ENCODE peak calls at places on chromosomes 12 and 14, in four cellular contexts. D is K562, N is GM12892, J is GM12878. B is an unnamed sample.
A peak's percentile ranks its signal among the peaks of the same experiment; 100 is the strongest.

GRCh38 chr12:46005151-46005797 is 14.9 kb upstream of the SCAF11 start:
- DNase-seq in D (no peak), N (no peak), J (no peak), B (no peak)

GRCh38 chr12:114933428-114934160 is 249.6 kb upstream of the TBX3 start:
- DNase-seq in J (no peak), N (no peak), D (no peak), B (no peak)

GRCh38 chr12:113422030-113422900 is at the start of gene SDSL:
- DNase-seq in J (peak; percentile 76), D (peak; percentile 89), N (peak; percentile 50), B (peak; percentile 51)

GRCh38 chr14:59398841-59399240 is 66.3 kb downstream of the GPR135 start:
- DNase-seq in D (peak; percentile 72), J (no peak), N (no peak), B (no peak)

GRCh38 chr14:75715926-75716780 is 55.1 kb downstream of the TTLL5 start:
- DNase-seq in J (no peak), N (no peak), D (no peak), B (no peak)

GRCh38 chr12:1611775-1612174 is 17.3 kb upstream of the WNT5B start:
- DNase-seq in D (no peak), N (no peak), J (no peak), B (no peak)

GRCh38 chr12:1590083-1590979 is 4.0 kb downstream of the FBXL14 start:
- DNase-seq in D (no peak), N (no peak), J (no peak), B (no peak)

GRCh38 chr12:111313833-111314259 is 55.0 kb downstream of the PHETA1 start:
- DNase-seq in J (no peak), D (peak; percentile 75), N (peak; percentile 82), B (peak; percentile 91)

GRCh38 chr12:56358836-56359532 is 923 bp downstream of the STAT2 start:
- DNase-seq in J (no peak), D (peak; percentile 26), N (no peak), B (no peak)

GRCh38 chr12:89345376-89345775 is 6.9 kb downstream of the DUSP6 start:
- DNase-seq in D (no peak), J (no peak), N (no peak), B (no peak)

GRCh38 chr12:89345830-89346740 is 6.2 kb downstream of the DUSP6 start:
- DNase-seq in J (peak; percentile 88), D (peak; percentile 76), N (peak; percentile 41), B (peak; percentile 46)

GRCh38 chr12:89347325-89347829 is 4.9 kb downstream of the DUSP6 start:
- DNase-seq in N (no peak), J (no peak), D (no peak), B (no peak)

GRCh38 chr12:89344862-89345202 is 7.5 kb downstream of the DUSP6 start:
- DNase-seq in N (no peak), D (no peak), J (no peak), B (no peak)

GRCh38 chr12:89346741-89347324 is 5.5 kb downstream of the DUSP6 start:
- DNase-seq in N (no peak), D (no peak), J (no peak), B (no peak)
- TF ChIP-seq POLR2A in N (no peak), D (no peak), J (no peak), B (no peak)

DNA sequence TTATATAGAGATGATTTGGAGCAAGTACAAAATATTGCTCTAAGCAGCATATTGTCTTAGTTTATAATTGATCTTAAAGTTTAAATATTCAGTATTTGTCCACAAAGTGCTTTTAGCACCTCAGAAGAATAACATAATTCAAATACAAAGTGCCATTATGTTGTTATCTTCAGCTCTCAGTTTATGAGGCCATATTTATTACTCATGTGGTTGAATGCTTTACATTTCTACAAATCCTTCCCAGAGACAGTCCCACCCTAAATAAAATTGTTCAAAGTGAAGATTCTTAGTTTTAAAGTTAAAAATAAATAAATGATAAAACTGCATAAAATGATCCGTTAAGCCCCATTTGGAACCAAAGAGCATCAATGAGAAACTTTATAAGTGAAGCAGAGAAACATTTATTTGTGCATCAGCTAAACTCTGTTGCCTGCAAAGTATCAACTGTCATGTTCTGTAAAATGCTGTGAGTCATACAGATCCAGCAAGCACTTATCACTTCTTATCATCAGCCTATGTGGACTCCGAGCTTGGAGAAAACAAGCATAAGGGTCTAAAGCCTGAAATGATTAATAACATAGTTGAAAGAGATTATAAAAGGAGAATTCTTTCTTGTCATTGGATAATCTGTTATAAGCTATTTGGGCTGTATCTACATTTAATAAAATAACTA is 218.9 kb downstream of the ADAMTS20 start:
- DNase-seq in D (no peak), J (no peak), N (no peak), B (no peak)
- TF ChIP-seq TAF1 in D (no peak), J (no peak), N (no peak), B (no peak)

GRCh38 chr14:89040438-89041244 is 216.2 kb downstream of the TTC8 start:
- DNase-seq in D (peak; percentile 66), J (peak; percentile 21), N (peak; percentile 58), B (peak; percentile 55)
- TF ChIP-seq POLR2AphosphoS5 in D (no peak), J (no peak), N (no peak), B (no peak)

GRCh38 chr12:101830391-101831325 is at the start of gene GNPTAB:
- DNase-seq in J (peak; percentile 80), D (peak; percentile 96), N (peak; percentile 82), B (peak; percentile 79)
- TF ChIP-seq POLR2A in J (peak; percentile 84), D (no peak), N (peak; percentile 65), B (no peak)

GRCh38 chr12:41605528-41606295 is 417.6 kb downstream of the PDZRN4 start:
- DNase-seq in N (no peak), J (no peak), D (no peak), B (no peak)

GRCh38 chr12:41606741-41607460 is 418.8 kb downstream of the PDZRN4 start:
- DNase-seq in J (no peak), N (no peak), D (no peak), B (no peak)

GRCh38 chr12:41604830-41605229 is 416.7 kb downstream of the PDZRN4 start:
- DNase-seq in N (no peak), D (no peak), J (no peak), B (no peak)
- TF ChIP-seq TAF1 in N (no peak), D (no peak), J (no peak), B (no peak)

GRCh38 chr12:19575307-19576243 is 136.3 kb downstream of the AEBP2 start:
- DNase-seq in N (no peak), D (peak; percentile 9), J (no peak), B (no peak)
- TF ChIP-seq POLR2AphosphoS5 in N (no peak), D (no peak), J (no peak), B (no peak)

GRCh38 chr12:65953621-65954020 is 129.3 kb downstream of the HMGA2 start:
- DNase-seq in N (no peak), J (no peak), D (no peak), B (no peak)
- TF ChIP-seq POLR2A in N (no peak), J (no peak), D (no peak), B (no peak)

GRCh38 chr14:61610900-61611299 is 84.4 kb upstream of the HIF1A start:
- DNase-seq in D (no peak), N (no peak), J (no peak), B (no peak)

GRCh38 chr14:61609143-61609851 is 86.0 kb upstream of the HIF1A start:
- DNase-seq in D (no peak), J (no peak), N (no peak), B (no peak)

GRCh38 chr14:61607570-61608244 is 87.6 kb upstream of the HIF1A start:
- DNase-seq in N (no peak), J (no peak), D (no peak), B (no peak)

GRCh38 chr14:61609885-61610284 is 85.4 kb upstream of the HIF1A start:
- DNase-seq in N (no peak), D (no peak), J (no peak), B (no peak)

GRCh38 chr14:61608245-61609142 is 86.8 kb upstream of the HIF1A start:
- DNase-seq in N (no peak), J (no peak), D (no peak), B (no peak)
- TF ChIP-seq TAF1 in N (no peak), J (no peak), D (no peak), B (no peak)

GRCh38 chr12:90829044-90829443 is 125.9 kb downstream of the CCER1 start:
- DNase-seq in D (no peak), N (no peak), J (no peak), B (no peak)

GRCh38 chr12:90832427-90832826 is 122.5 kb downstream of the CCER1 start:
- DNase-seq in D (no peak), J (no peak), N (no peak), B (no peak)

GRCh38 chr12:90831712-90832111 is 123.3 kb downstream of the CCER1 start:
- DNase-seq in J (no peak), N (no peak), D (no peak), B (no peak)

GRCh38 chr12:90836689-90837088 is 118.3 kb downstream of the CCER1 start:
- DNase-seq in J (no peak), N (no peak), D (no peak), B (no peak)

GRCh38 chr12:90833228-90833627 is 121.7 kb downstream of the CCER1 start:
- DNase-seq in J (no peak), N (no peak), D (no peak), B (no peak)
- TF ChIP-seq POLR2AphosphoS5 in J (no peak), N (no peak), D (no peak), B (no peak)

GRCh38 chr12:57744194-57744776 is 554 bp upstream of the TSPAN31 start:
- DNase-seq in N (no peak), J (peak; percentile 55), D (peak; percentile 83), B (no peak)

GRCh38 chr12:57746025-57746424 is 1.2 kb downstream of the TSPAN31 start:
- DNase-seq in D (peak; percentile 18), J (no peak), N (no peak), B (no peak)

GRCh38 chr12:57743769-57744168 is 1.1 kb upstream of the TSPAN31 start:
- DNase-seq in D (no peak), N (no peak), J (no peak), B (no peak)

GRCh38 chr12:57745485-57745881 is 644 bp downstream of the TSPAN31 start:
- DNase-seq in J (no peak), N (no peak), D (peak; percentile 50), B (no peak)

DNA sequence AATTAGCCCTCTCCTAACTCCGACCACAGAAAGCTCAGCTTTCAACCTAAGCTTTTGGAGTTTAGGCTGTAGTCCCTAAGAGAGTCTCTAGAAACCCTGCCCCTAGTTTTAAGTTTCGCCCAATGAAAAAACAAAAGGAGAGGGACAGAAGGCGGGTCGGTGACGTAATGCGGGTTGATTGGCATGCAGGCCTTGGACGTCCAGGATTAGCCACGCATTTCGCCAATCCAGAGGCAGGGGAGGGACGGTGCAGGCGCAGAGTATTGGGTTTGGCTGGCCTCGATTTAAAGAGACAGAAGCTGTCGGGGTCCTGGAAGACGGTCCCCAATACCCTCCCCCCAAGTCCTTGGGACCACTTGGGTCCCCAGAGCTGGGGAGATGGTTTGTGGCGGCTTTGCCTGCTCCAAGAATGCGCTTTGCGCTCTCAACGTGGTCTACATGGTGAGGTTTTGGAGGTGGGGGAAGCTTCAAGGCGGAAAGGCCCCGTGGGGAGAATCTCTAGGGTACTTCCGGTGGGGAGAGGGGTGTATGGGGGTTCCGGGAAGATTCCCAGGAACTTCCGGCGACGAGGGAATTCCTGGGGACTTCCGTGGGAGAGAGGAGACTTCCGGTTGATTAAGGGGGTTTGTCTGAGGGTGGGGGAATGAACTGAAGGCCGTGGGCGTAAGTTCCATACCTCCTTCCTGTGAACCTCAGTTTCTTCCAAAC is at the start of gene TSPAN31:
- DNase-seq in J (peak; percentile 92), N (peak; percentile 84), D (peak; percentile 98), B (peak; percentile 80)
- TF ChIP-seq POLR2A in J (peak; percentile 72), N (peak; percentile 69), D (peak; percentile 85), B (peak; percentile 3)